ENCODE peak calls at places on chromosomes 11 and 22, in five cellular contexts. One of them, this sample, is unnamed.

GRCh38 chr22:40491990-40492631 is 121.7 kb downstream of the SGSM3 start:
- DNase-seq in C1 segment of cervical spinal cord: no peak
- DNase-seq in right lobe of liver: no peak
- DNase-seq in NCI-H1092: no peak
- DNase-seq in WTC11: no peak
- DNase-seq in this sample: no peak

GRCh38 chr11:10379022-10379421 is 74.1 kb downstream of the ADM start:
- DNase-seq in C1 segment of cervical spinal cord: no peak
- DNase-seq in right lobe of liver: no peak
- DNase-seq in NCI-H1092: no peak
- DNase-seq in WTC11: peak; percentile 36
- DNase-seq in this sample: no peak

GRCh38 chr11:1224491-1225385 is 1.9 kb downstream of the MUC5B start:
- DNase-seq in C1 segment of cervical spinal cord: no peak
- DNase-seq in right lobe of liver: peak; percentile 47
- DNase-seq in NCI-H1092: no peak
- DNase-seq in WTC11: peak; percentile 58
- DNase-seq in this sample: peak; percentile 50

GRCh38 chr22:41987276-41987675 is 11.3 kb upstream of the WBP2NL start:
- DNase-seq in C1 segment of cervical spinal cord: no peak
- DNase-seq in right lobe of liver: peak; percentile 17
- DNase-seq in NCI-H1092: no peak
- DNase-seq in WTC11: no peak
- DNase-seq in this sample: no peak

GRCh38 chr11:11659567-11660341 is 37.9 kb upstream of the GALNT18 start:
- DNase-seq in C1 segment of cervical spinal cord: no peak
- DNase-seq in right lobe of liver: no peak
- DNase-seq in NCI-H1092: no peak
- DNase-seq in WTC11: no peak
- DNase-seq in this sample: no peak

GRCh38 chr11:11170352-11171084 is 182.5 kb downstream of the CSNK2A3 start:
- DNase-seq in C1 segment of cervical spinal cord: no peak
- DNase-seq in right lobe of liver: no peak
- DNase-seq in NCI-H1092: no peak
- DNase-seq in WTC11: no peak
- DNase-seq in this sample: no peak

GRCh38 chr11:116782728-116783127 is 5.1 kb downstream of the ZPR1 start:
- DNase-seq in C1 segment of cervical spinal cord: no peak
- DNase-seq in right lobe of liver: no peak
- DNase-seq in NCI-H1092: no peak
- DNase-seq in WTC11: no peak
- DNase-seq in this sample: no peak

GRCh38 chr11:112297248-112297866 is 36.7 kb upstream of the PLET1 start:
- DNase-seq in C1 segment of cervical spinal cord: no peak
- DNase-seq in right lobe of liver: no peak
- DNase-seq in NCI-H1092: no peak
- DNase-seq in WTC11: no peak
- DNase-seq in this sample: no peak

GRCh38 chr11:108319541-108320145 is 96.8 kb downstream of the ATM start:
- DNase-seq in C1 segment of cervical spinal cord: no peak
- DNase-seq in right lobe of liver: no peak
- DNase-seq in NCI-H1092: no peak
- DNase-seq in WTC11: no peak
- DNase-seq in this sample: no peak

GRCh38 chr11:7485136-7485853 is at the start of gene OLFML1:
- DNase-seq in C1 segment of cervical spinal cord: no peak
- DNase-seq in right lobe of liver: no peak
- DNase-seq in NCI-H1092: no peak
- DNase-seq in WTC11: no peak
- DNase-seq in this sample: no peak